ENCODE peak calls at places on chromosomes 7 and 10, in six cellular contexts. Q is adrenal gland, P is Peyer's patch, N is body of pancreas, V is testis, Z is H1. H is an unnamed sample.

GRCh38 chr7:43041105-43041504 is 71.3 kb upstream of the HECW1 start:
- DNase-seq in V (no peak), N (no peak), Z (no peak), Q (no peak), P (no peak), H (no peak)

GRCh38 chr7:44215531-44215930 is 14.8 kb downstream of the YKT6 start:
- DNase-seq in N (no peak), V (no peak), Q (no peak), P (no peak), Z (no peak), H (no peak)

GRCh38 chr10:121240011-121240410 is 358.2 kb downstream of the FGFR2 start:
- DNase-seq in N (no peak), Q (no peak), P (peak), Z (no peak), V (peak), H (no peak)

GRCh38 chr10:126255313-126255712 is 133.0 kb downstream of the ADAM12 start:
- DNase-seq in Z (no peak), P (no peak), N (no peak), Q (no peak), V (no peak), H (no peak)

GRCh38 chr10:14086596-14086995 is 244.1 kb downstream of the FRMD4A start:
- DNase-seq in V (no peak), Z (no peak), P (no peak), Q (no peak), N (no peak), H (no peak)

GRCh38 chr7:473211-473734 is 46.4 kb downstream of the PDGFA start:
- DNase-seq in Q (no peak), V (no peak), N (no peak), P (peak), Z (peak), H (no peak)

GRCh38 chr7:151768805-151769188 is 108.1 kb downstream of the PRKAG2 start:
- DNase-seq in V (no peak), Q (no peak), Z (no peak), N (no peak), P (no peak), H (no peak)

GRCh38 chr10:5665380-5666323 is 743 bp downstream of the ASB13 start:
- DNase-seq in Q (peak), N (no peak), Z (no peak), P (peak), V (peak), H (no peak)

GRCh38 chr7:109351493-109351892 is 781.8 kb downstream of the DNAJB9 start:
- DNase-seq in V (no peak), Z (no peak), Q (no peak), P (no peak), N (no peak), H (no peak)

GRCh38 chr7:29564455-29565185 is 985 bp downstream of the PRR15 start:
- DNase-seq in Z (peak), V (peak), N (peak), P (peak), Q (no peak), H (no peak)

GRCh38 chr7:116876664-116877442 is 14.5 kb downstream of the CAPZA2 start:
- DNase-seq in P (peak), N (peak), V (peak), Z (no peak), Q (peak), H (no peak)

GRCh38 chr10:11180228-11180627 is 162.6 kb downstream of the CELF2 start:
- DNase-seq in V (no peak), N (no peak), Q (no peak), P (peak), Z (no peak), H (no peak)

GRCh38 chr10:110762849-110763211 is 108.9 kb upstream of the PDCD4 start:
- DNase-seq in P (no peak), Z (no peak), V (no peak), N (no peak), Q (no peak), H (no peak)

GRCh38 chr7:95317966-95318365 is 6.4 kb downstream of the PON1 start:
- DNase-seq in P (no peak), Q (no peak), Z (no peak), N (no peak), V (no peak), H (no peak)
- H3K27ac ChIP-seq in P (no peak), Q (no peak), Z (no peak), N (no peak), V (no peak), H (no peak)

GRCh38 chr7:119329715-119330114 is 943.3 kb upstream of the KCND2 start:
- DNase-seq in Q (no peak), N (no peak), P (no peak), Z (no peak), V (no peak), H (no peak)
- TF ChIP-seq POLR2A in Q (no peak), N (no peak), P (no peak), Z (no peak), V (no peak), H (no peak)

GRCh38 chr10:2296179-2296578 is 558.9 kb upstream of the ADARB2 start:
- DNase-seq in Q (no peak), N (no peak), V (no peak), Z (no peak), P (no peak), H (no peak)
- H3K4me3 ChIP-seq in Q (no peak), N (no peak), V (no peak), Z (no peak), P (no peak), H (no peak)

DNA sequence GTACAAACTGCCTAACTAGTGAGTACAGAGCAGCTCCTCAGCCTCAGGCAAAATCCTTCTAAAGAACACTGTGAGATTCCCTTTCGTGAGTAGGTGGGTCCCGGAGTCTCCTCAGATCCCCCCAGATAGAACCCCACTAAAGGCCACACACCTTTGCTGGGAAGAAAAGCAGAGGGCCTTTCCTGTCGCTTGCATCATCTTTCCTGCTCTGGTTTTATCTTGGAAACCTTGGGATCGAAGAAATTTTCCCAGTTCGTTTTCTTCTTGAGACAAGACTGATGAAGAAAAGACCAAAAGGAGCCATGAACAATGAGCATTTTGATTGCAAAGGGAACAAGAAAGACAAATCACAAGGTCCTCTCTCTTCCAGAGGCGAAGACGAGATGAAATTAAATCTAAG is 40.8 kb downstream of the ICA1 start:
- DNase-seq in Z (no peak), P (no peak), N (no peak), V (no peak), Q (no peak), H (no peak)
- H3K27ac ChIP-seq in Z (peak), P (no peak), N (no peak), V (no peak), Q (no peak), H (no peak)

DNA sequence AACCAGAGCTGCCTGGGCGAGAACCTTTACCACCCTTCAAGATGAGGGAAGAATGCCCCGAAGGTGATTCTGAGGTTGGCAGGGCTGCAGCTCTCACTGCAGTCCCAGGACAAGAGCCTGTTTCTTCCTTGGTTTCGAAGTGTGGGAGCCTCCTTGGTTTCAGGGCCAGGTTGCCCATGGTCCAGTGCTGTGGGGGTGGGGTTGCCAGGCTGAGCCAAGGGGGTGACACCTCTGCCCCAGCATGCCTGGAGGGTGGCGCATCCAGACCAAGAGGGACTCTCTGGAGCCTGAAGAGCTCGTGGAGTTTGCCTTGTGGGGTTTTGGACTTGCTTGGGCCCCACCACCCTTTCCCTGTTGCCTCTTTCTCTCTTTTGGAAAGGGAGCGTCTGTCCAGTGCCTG is 41.3 kb downstream of the WDR37 start:
- DNase-seq in V (no peak), N (no peak), Z (no peak), Q (no peak), P (peak), H (no peak)
- TF ChIP-seq POLR2A in V (no peak), N (no peak), Z (no peak), Q (no peak), P (no peak), H (no peak)

GRCh38 chr7:99394188-99394502 is 14.3 kb downstream of the PDAP1 start:
- DNase-seq in V (no peak), Q (no peak), N (no peak), P (no peak), Z (no peak), H (no peak)

GRCh38 chr7:99392659-99393362 is 15.6 kb downstream of the PDAP1 start:
- DNase-seq in N (peak), P (peak), Z (peak), V (peak), Q (peak), H (no peak)

GRCh38 chr7:99392046-99392445 is 16.4 kb downstream of the PDAP1 start:
- DNase-seq in V (no peak), Z (no peak), N (no peak), P (peak), Q (no peak), H (no peak)

GRCh38 chr7:99395616-99396327 is 12.6 kb downstream of the PDAP1 start:
- DNase-seq in Z (no peak), N (no peak), P (no peak), V (no peak), Q (no peak), H (no peak)

GRCh38 chr7:99393363-99394187 is 14.8 kb downstream of the PDAP1 start:
- DNase-seq in Q (no peak), Z (peak), V (no peak), N (no peak), P (no peak), H (no peak)
- H3K4me3 ChIP-seq in Q (no peak), Z (peak), V (peak), N (peak), P (peak), H (peak)

GRCh38 chr7:123558506-123558874 is 872 bp upstream of the NDUFA5 start:
- DNase-seq in Z (no peak), Q (no peak), P (no peak), V (no peak), N (no peak), H (no peak)
- H3K27ac ChIP-seq in Z (no peak), Q (peak), P (peak), V (no peak), N (no peak), H (peak)

DNA sequence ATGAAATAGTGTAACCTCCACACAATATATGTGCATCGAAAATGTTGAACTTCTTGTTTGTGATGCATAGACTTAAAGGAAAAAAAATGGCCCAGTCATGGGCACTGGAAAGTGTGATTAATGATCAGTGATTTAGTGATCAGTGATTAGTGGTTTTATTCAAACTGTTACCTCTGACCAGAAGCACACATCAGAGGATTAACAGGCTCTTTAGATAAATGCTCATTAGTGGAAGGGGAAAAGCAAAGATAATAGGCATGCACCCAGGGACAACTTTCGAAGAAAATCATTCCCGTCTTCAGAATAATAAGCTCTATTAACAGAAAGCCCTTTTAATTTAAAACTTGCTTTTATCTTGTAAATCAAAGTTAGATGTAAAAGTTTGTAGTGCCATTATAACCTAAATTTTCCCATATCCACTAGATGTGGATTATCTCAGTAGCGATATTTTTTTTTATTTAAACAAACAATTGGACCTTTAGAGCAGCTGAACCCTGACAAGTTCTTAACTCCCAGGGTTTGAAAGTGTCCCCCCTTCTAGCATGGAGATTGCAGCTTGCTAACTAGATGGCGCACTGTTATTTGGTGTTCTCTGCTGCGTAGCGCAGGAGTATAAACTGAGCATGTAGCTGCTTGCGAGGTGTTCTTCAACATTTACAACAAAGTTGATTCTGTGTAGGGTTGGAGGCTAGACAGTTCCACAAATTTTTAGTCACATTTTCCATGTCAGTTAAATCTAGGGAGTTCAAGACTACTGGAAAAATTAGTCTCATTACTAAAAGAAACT is at the start of gene CREB5:
- DNase-seq in Q (no peak), N (no peak), P (no peak), V (peak), Z (no peak), H (no peak)
- TF ChIP-seq POLR2A in Q (no peak), N (no peak), P (no peak), V (no peak), Z (no peak), H (no peak)

H was measured in esophagus squamous epithelium.